ENCODE peak calls at places on chromosomes 16 and 17, in four cellular contexts. B is neural progenitor cell, L is gastrocnemius medialis, F is testis. G is an unnamed sample.

GRCh38 chr16:89572042-89572441 is 3.5 kb upstream of the CPNE7 start:
- DNase-seq in B (no peak), L (no peak), F (no peak), G (no peak)

GRCh38 chr17:58245428-58246103 is 7.2 kb downstream of the LPO start:
- DNase-seq in L (no peak), B (no peak), F (no peak), G (peak; percentile 29)

GRCh38 chr17:21201302-21201602 is 12.7 kb downstream of the TMEM11 start:
- DNase-seq in B (no peak), F (no peak), L (no peak), G (no peak)

GRCh38 chr17:20916383-20916782 is 126.4 kb downstream of the USP22 start:
- DNase-seq in B (no peak), L (no peak), F (no peak), G (no peak)

GRCh38 chr17:18980682-18981384 is 23.7 kb downstream of the FAM83G start:
- DNase-seq in L (no peak), B (peak; percentile 47), F (no peak), G (no peak)

GRCh38 chr17:304461-304860 is 48.1 kb downstream of the RPH3AL start:
- DNase-seq in L (no peak), B (peak; percentile 71), F (no peak), G (no peak)

GRCh38 chr17:47305302-47305923 is 18.3 kb upstream of the EFCAB13 start:
- DNase-seq in F (no peak), L (no peak), B (no peak), G (no peak)

GRCh38 chr17:77420804-77421634 is 280.2 kb downstream of the SEC14L1 start:
- DNase-seq in L (no peak), B (peak; percentile 63), F (peak; percentile 70), G (peak; percentile 95)

GRCh38 chr16:30740364-30741251 is 7.6 kb upstream of the PHKG2 start:
- DNase-seq in B (no peak), F (peak; percentile 79), L (peak; percentile 69), G (no peak)

GRCh38 chr16:28040039-28040438 is 23.5 kb downstream of the GSG1L start:
- DNase-seq in B (peak; percentile 22), F (no peak), L (no peak), G (no peak)

GRCh38 chr17:32946375-32947135 is 18.6 kb downstream of the TMEM98 start:
- DNase-seq in F (no peak), B (no peak), L (no peak), G (no peak)

GRCh38 chr17:19753049-19753444 is 4.9 kb upstream of the ALDH3A1 start:
- DNase-seq in L (peak; percentile 87), B (no peak), F (no peak), G (no peak)

GRCh38 chr17:31437720-31438400 is 46.4 kb downstream of the RAB11FIP4 start:
- DNase-seq in B (no peak), L (no peak), F (no peak), G (no peak)
- H3K27ac ChIP-seq in B (no peak overlapping the region), L (no peak overlapping the region), F (no peak overlapping the region), G (no peak overlapping the region)

GRCh38 chr16:84044108-84044488 is 1.5 kb upstream of the SLC38A8 start:
- DNase-seq in L (no peak), F (no peak), B (peak; percentile 52), G (peak; percentile 38)
- TF ChIP-seq CTCF in L (no peak), F (no peak), B (peak; percentile 46), G (peak; percentile 60)

DNA sequence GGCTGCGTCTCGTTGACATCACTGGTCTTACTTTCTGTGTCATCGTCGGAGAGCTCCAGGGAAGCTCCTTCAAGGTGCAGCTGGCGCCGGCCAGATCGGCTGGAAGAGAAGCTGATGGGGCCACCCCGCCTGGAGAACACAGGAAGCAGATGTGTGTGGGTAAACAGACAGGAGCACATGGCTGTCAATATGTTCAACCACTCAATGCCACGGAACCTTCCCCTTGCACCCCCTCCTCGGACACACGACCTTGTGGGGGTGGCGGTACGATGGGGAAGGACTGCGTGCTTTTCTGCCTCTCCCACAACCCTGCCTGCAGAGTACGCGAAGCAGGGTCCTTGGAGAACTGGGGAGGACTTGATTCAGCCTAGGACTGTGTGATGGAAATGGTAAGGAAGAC is 40.1 kb downstream of the NDEL1 start:
- DNase-seq in F (no peak), B (no peak), L (no peak), G (no peak)
- H3K27ac ChIP-seq in F (no peak overlapping the region), B (no peak overlapping the region), L (no peak overlapping the region), G (no peak overlapping the region)

GRCh38 chr17:40724656-40725055 is 21.1 kb upstream of the KRT24 start:
- DNase-seq in L (no peak), B (no peak), F (no peak), G (no peak)

GRCh38 chr17:40730974-40731373 is 24.2 kb downstream of the KRT25 start:
- DNase-seq in L (no peak), F (no peak), B (no peak), G (no peak)

GRCh38 chr17:40727447-40728231 is 24.1 kb upstream of the KRT24 start:
- DNase-seq in F (no peak), L (no peak), B (no peak), G (no peak)

GRCh38 chr17:40722146-40722720 is 18.7 kb upstream of the KRT24 start:
- DNase-seq in B (no peak), L (no peak), F (no peak), G (no peak)

DNA sequence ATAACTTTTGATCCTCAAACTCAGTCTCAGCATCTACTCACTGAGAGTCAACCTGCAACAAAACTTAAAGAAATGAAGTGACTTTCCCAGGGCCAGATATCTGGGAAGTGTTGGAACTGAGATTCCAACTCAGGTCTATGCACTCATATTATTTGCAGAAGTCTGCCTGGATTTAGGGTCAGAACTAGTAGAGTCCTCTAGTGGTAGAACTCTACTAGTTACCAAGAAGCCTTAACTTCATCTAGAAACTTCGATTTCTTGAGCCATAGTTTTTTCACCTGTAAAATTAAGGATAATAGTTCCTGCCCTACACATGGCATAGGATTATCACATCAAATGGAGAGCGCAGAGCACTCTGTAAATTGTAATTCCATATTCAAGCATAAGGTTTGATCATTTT is 23.4 kb upstream of the KRT24 start:
- DNase-seq in F (no peak), B (peak; percentile 18), L (no peak), G (no peak)
- TF ChIP-seq CTCF in F (no peak), B (peak; percentile 52), L (no peak), G (no peak)

GRCh38 chr17:46135879-46136562 is 57.2 kb downstream of the KANSL1 start:
- DNase-seq in B (no peak), L (no peak), F (no peak), G (no peak)

GRCh38 chr17:46138470-46138869 is 54.8 kb downstream of the KANSL1 start:
- DNase-seq in L (no peak), B (no peak), F (no peak), G (no peak)

GRCh38 chr17:46139365-46140210 is 53.6 kb downstream of the KANSL1 start:
- DNase-seq in F (no peak), B (no peak), L (no peak), G (no peak)

GRCh38 chr17:46135126-46135812 is 58.0 kb downstream of the KANSL1 start:
- DNase-seq in F (no peak), B (no peak), L (no peak), G (no peak)

GRCh38 chr17:46136820-46137219 is 56.4 kb downstream of the KANSL1 start:
- DNase-seq in F (no peak), L (no peak), B (no peak), G (no peak)
- H3K27ac ChIP-seq in F (no peak overlapping the region), L (no peak overlapping the region), B (no peak overlapping the region), G (no peak overlapping the region)

GRCh38 chr16:20385844-20386832 is 18.4 kb downstream of the PDILT start:
- DNase-seq in F (peak; percentile 83), B (peak; percentile 69), L (peak; percentile 16), G (peak; percentile 49)
- TF ChIP-seq CTCF in F (peak; percentile 60), B (peak; percentile 88), L (peak; percentile 29), G (peak; percentile 78)

GRCh38 chr16:86667035-86667434 is 88.7 kb downstream of the FOXL1 start:
- DNase-seq in B (no peak), L (no peak), F (peak; percentile 65), G (no peak)

GRCh38 chr16:86669285-86669805 is 91.0 kb downstream of the FOXL1 start:
- DNase-seq in L (no peak), B (no peak), F (no peak), G (no peak)

GRCh38 chr16:86669937-86670772 is 91.8 kb downstream of the FOXL1 start:
- DNase-seq in L (peak; percentile 95), F (peak; percentile 43), B (peak; percentile 54), G (peak; percentile 16)

GRCh38 chr16:86665929-86666328 is 87.6 kb downstream of the FOXL1 start:
- DNase-seq in B (no peak), L (no peak), F (no peak), G (no peak)

GRCh38 chr16:86668136-86668535 is 89.8 kb downstream of the FOXL1 start:
- DNase-seq in L (no peak), F (no peak), B (no peak), G (no peak)
- H3K27ac ChIP-seq in L (peak overlapping the region; percentile 93), F (no peak overlapping the region), B (no peak overlapping the region), G (no peak overlapping the region)

DNA sequence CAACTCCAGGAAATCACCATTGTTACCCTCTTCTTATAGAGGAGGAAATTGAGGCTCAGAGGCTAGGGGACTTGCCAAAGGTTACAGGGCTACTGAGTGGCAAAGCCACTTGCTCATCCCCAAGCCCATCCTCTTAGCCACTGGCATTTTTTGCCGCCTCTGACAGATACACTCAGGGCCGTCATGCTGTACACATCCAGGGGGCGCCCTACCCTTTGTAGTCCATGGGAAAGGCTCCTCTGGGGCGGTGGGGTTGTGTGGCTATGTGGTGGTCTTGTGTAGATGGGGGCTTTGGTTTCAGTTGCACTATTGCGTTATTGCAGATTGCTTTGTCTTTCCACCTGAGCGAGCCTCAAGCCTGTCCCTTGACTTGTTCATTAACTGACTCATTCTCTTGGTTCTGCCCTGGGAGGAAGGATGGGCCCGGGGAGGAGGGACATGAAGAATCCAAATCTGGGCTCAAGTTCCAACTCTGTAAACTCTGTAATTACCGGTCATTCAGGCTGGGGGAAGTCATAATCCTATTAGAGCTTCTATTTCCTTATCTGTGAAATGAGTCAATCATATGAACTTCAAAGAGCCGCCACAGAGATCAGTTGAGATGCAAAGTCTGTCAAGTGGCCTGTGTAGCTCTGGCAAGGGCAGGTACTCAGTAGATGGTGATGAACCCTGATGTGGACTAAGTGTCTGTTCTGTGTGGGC is 2.8 kb downstream of the NOS2 start:
- DNase-seq in B (no peak), L (no peak), F (no peak), G (peak; percentile 47)
- TF ChIP-seq CTCF in B (peak; percentile 33), L (no peak), F (no peak), G (peak; percentile 47)

GRCh38 chr17:48612456-48612853 is 1.6 kb upstream of the HOXB7 start:
- DNase-seq in B (no peak), F (no peak), L (no peak), G (no peak)

GRCh38 chr17:48610282-48611211 is at the start of gene HOXB7:
- DNase-seq in L (no peak), F (peak; percentile 68), B (no peak), G (peak; percentile 78)

GRCh38 chr17:48611213-48611612 is 396 bp upstream of the HOXB7 start:
- DNase-seq in B (no peak), L (no peak), F (no peak), G (no peak)

GRCh38 chr17:48612854-48613691 is 2.0 kb downstream of the HOXB8 start:
- DNase-seq in F (no peak), B (peak; percentile 71), L (no peak), G (peak; percentile 65)

GRCh38 chr17:48611681-48612455 is 1.1 kb upstream of the HOXB7 start:
- DNase-seq in F (no peak), B (peak; percentile 51), L (no peak), G (peak; percentile 71)
- H3K27ac ChIP-seq in F (no peak overlapping the region), B (no peak overlapping the region), L (peak overlapping the region; percentile 66), G (no peak overlapping the region)

G was measured in WERI-Rb-1.